ENCODE peak calls at places on chromosomes 3 and 15, in eight cellular contexts. B, M, V, K, X, O, L and I are unnamed samples.

GRCh38 chr15:28955160-28955502 is 69.4 kb downstream of the APBA2 start:
- DNase-seq in B (no peak), M (no peak), V (no peak), K (peak; percentile 69), X (no peak), O (no peak), L (peak; percentile 69), I (no peak)

GRCh38 chr15:41801850-41802455 is 25.9 kb upstream of the JMJD7 start:
- DNase-seq in B (no peak), M (no peak), V (no peak), K (peak; percentile 77), X (no peak), O (no peak), L (no peak), I (no peak)

GRCh38 chr15:38846351-38846750 is 281.7 kb upstream of the RASGRP1 start:
- DNase-seq in B (no peak), M (no peak), V (no peak), K (peak; percentile 55), X (no peak), O (no peak), L (no peak), I (no peak)

GRCh38 chr3:138367912-138368311 is 19.5 kb downstream of the MRAS start:
- DNase-seq in B (no peak), M (no peak), V (peak; percentile 48), K (peak; percentile 23), X (no peak), O (peak; percentile 66), L (no peak), I (no peak)

GRCh38 chr3:18446067-18446793 is 21.1 kb upstream of the SATB1 start:
- DNase-seq in B (no peak), M (no peak), V (no peak), K (no peak), X (no peak), O (no peak), L (no peak), I (no peak)

GRCh38 chr3:171172070-171172469 is 145.6 kb upstream of the SLC2A2 start:
- DNase-seq in B (no peak), M (peak; percentile 15), V (no peak), K (no peak), X (no peak), O (no peak), L (no peak), I (no peak)

GRCh38 chr3:155890671-155891190 is 20.3 kb downstream of the GMPS start:
- DNase-seq in B (no peak), M (no peak), V (no peak), K (peak; percentile 53), X (no peak), O (no peak), L (no peak), I (no peak)

GRCh38 chr15:67805008-67805681 is 20.2 kb upstream of the SKOR1 start:
- DNase-seq in B (no peak), M (no peak), V (no peak), K (no peak), X (no peak), O (no peak), L (no peak), I (no peak)

GRCh38 chr3:57696861-57697321 is 4.0 kb upstream of the DENND6A start:
- DNase-seq in B (no peak), M (no peak), V (no peak), K (peak; percentile 45), X (no peak), O (no peak), L (no peak), I (no peak)

GRCh38 chr3:120350431-120350941 is 1.3 kb upstream of the LRRC58 start:
- DNase-seq in B (no peak), M (no peak), V (no peak), K (peak; percentile 84), X (no peak), O (peak; percentile 0), L (no peak), I (peak; percentile 1)

GRCh38 chr3:45608885-45609284 is 14.3 kb downstream of the LIMD1 start:
- DNase-seq in B (no peak), M (no peak), V (no peak), K (peak; percentile 83), X (no peak), O (no peak), L (no peak), I (no peak)

GRCh38 chr3:11165457-11165856 is 11.2 kb downstream of the HRH1 start:
- DNase-seq in B (no peak), M (no peak), V (no peak), K (no peak), X (no peak), O (no peak), L (no peak), I (no peak)

GRCh38 chr3:155960060-155960459 is 89.6 kb downstream of the GMPS start:
- DNase-seq in B (no peak), M (no peak), V (no peak), K (peak; percentile 92), X (no peak), O (no peak), L (no peak), I (no peak)

GRCh38 chr15:45847645-45848044 is 212.8 kb downstream of the SQOR start:
- DNase-seq in B (no peak), M (no peak), V (no peak), K (no peak), X (no peak), O (no peak), L (no peak), I (no peak)

GRCh38 chr3:35404571-35404970 is 234.8 kb upstream of the ARPP21 start:
- DNase-seq in B (no peak), M (no peak), V (no peak), K (no peak), X (no peak), O (no peak), L (no peak), I (no peak)

GRCh38 chr3:177781686-177782161 is 584.4 kb upstream of the TBL1XR1 start:
- DNase-seq in B (no peak), M (no peak), V (no peak), K (peak; percentile 79), X (no peak), O (no peak), L (peak; percentile 10), I (no peak)